ENCODE peak calls at places on chromosome 20, in five cellular contexts. E is activated B cell treated with CpG ODN at 0.5 μM for 24 hours; U is CD4-positive, alpha-beta memory T cell; D is nephron progenitor cell; J is NCI-H1436 treated with DMSO at 0.1 percent for 48 hours. H is an unnamed sample.

GRCh38 chr20:45427236-45428149 is 11.6 kb downstream of the PIGT start:
- DNase-seq in E (no peak), U (no peak), D (no peak), J (no peak), H (no peak)

GRCh38 chr20:33702861-33703260 is 16.7 kb upstream of the E2F1 start:
- DNase-seq in E (no peak), U (no peak), D (no peak), J (no peak), H (no peak)

GRCh38 chr20:34979366-34980153 is 23.9 kb downstream of the MYH7B start:
- DNase-seq in E (no peak), U (no peak), D (peak), J (no peak), H (no peak)

GRCh38 chr20:33724439-33725094 is 4.5 kb upstream of the PXMP4 start:
- DNase-seq in E (no peak), U (no peak), D (no peak), J (no peak), H (no peak)

GRCh38 chr20:51140671-51141070 is 117.8 kb upstream of the KCNG1 start:
- DNase-seq in E (no peak), U (no peak), D (no peak), J (no peak), H (no peak)

GRCh38 chr20:651713-652610 is 1.0 kb downstream of the SRXN1 start:
- DNase-seq in E (no peak), U (no peak), D (no peak), J (no peak), H (no peak)

GRCh38 chr20:45827030-45827652 is at the start of gene TNNC2:
- DNase-seq in E (no peak), U (no peak), D (no peak), J (no peak), H (no peak)

GRCh38 chr20:13348301-13349239 is 127.5 kb downstream of the ISM1 start:
- DNase-seq in E (no peak), U (no peak), D (no peak), J (no peak), H (no peak)

GRCh38 chr20:39013662-39014109 is 51.5 kb downstream of the DHX35 start:
- DNase-seq in E (no peak), U (no peak), D (no peak), J (no peak), H (no peak)

GRCh38 chr20:51525241-51526104 is 17.0 kb downstream of the NFATC2 start:
- DNase-seq in E (peak), U (peak), D (no peak), J (no peak), H (no peak)

GRCh38 chr20:58714923-58715708 is 22.5 kb downstream of the NPEPL1 start:
- DNase-seq in E (peak), U (no peak), D (no peak), J (no peak), H (no peak)

GRCh38 chr20:61806995-61807394 is 258.7 kb downstream of the TAF4 start:
- DNase-seq in E (no peak), U (no peak), D (no peak), J (no peak), H (no peak)

GRCh38 chr20:63394069-63394468 is 32.9 kb upstream of the CHRNA4 start:
- DNase-seq in E (no peak), U (no peak), D (peak), J (no peak), H (no peak)

GRCh38 chr20:41009960-41010359 is 18.7 kb upstream of the TOP1 start:
- DNase-seq in E (no peak), U (no peak), D (no peak), J (no peak), H (no peak)

GRCh38 chr20:63152322-63153253 is 63.3 kb downstream of the YTHDF1 start:
- DNase-seq in E (no peak), U (no peak), D (no peak), J (no peak), H (no peak)

GRCh38 chr20:36969478-36970186 is 18.1 kb upstream of the SAMHD1 start:
- DNase-seq in E (no peak), U (no peak), D (no peak), J (no peak), H (no peak)

GRCh38 chr20:47126374-47126705 is 230.2 kb downstream of the ZMYND8 start:
- DNase-seq in E (no peak), U (no peak), D (no peak), J (no peak), H (no peak)

GRCh38 chr20:3352203-3352602 is 55.3 kb downstream of the DNAAF9 start:
- DNase-seq in E (no peak), U (no peak), D (no peak), J (no peak), H (no peak)

GRCh38 chr20:325889-326644 is 715 bp downstream of the SOX12 start:
- DNase-seq in E (peak), U (peak), D (peak), J (no peak), H (peak)

GRCh38 chr20:60586417-60587105 is 628.3 kb downstream of the CDH26 start:
- DNase-seq in E (no peak), U (no peak), D (no peak), J (no peak), H (no peak)

GRCh38 chr20:15673206-15673605 is 900.0 kb downstream of the KIF16B start:
- DNase-seq in E (no peak), U (no peak), D (no peak), J (no peak), H (peak)

GRCh38 chr20:16462711-16463110 is 110.5 kb downstream of the KIF16B start:
- DNase-seq in E (no peak), U (no peak), D (no peak), J (no peak), H (no peak)

GRCh38 chr20:23049201-23049932 is at the start of gene THBD:
- DNase-seq in E (no peak), U (no peak), D (peak), J (no peak), H (no peak)

GRCh38 chr20:25296094-25297093 is 48.5 kb downstream of the PYGB start:
- DNase-seq in E (no peak), U (peak), D (no peak), J (no peak), H (peak)

H was measured in HT1080.